ENCODE peak calls at places on chromosomes 6 and 20, in six cellular contexts. One of them, this sample, is unnamed.

GRCh38 chr6:18550119-18550518 is 163.0 kb downstream of the RNF144B start:
- DNase-seq in stimulated activated effector memory CD8-positive, alpha-beta T cell treated with anti-CD3 and anti-CD28 coated beads, Interleukin-12 subunit alpha, Interleukin-12 subunit beta, amount 100 ng/mL, for 72 hours: no peak
- DNase-seq in activated T-helper 9 cell treated with anti-CD3 and anti-CD28 coated beads, Interleukin-2, amount 50 U/mL, for 16 hours: no peak
- DNase-seq in HS-27A: no peak
- DNase-seq in neural progenitor cell: no peak
- DNase-seq in NCI-H1092 treated with DMSO at 0.1 percent for 48 hours: no peak
- DNase-seq in this sample: no peak

GRCh38 chr20:44690781-44691423 is 24.3 kb upstream of the CCN5 start:
- DNase-seq in stimulated activated effector memory CD8-positive, alpha-beta T cell treated with anti-CD3 and anti-CD28 coated beads, Interleukin-12 subunit alpha, Interleukin-12 subunit beta, amount 100 ng/mL, for 72 hours: no peak
- DNase-seq in activated T-helper 9 cell treated with anti-CD3 and anti-CD28 coated beads, Interleukin-2, amount 50 U/mL, for 16 hours: no peak
- DNase-seq in HS-27A: no peak
- DNase-seq in neural progenitor cell: no peak
- DNase-seq in NCI-H1092 treated with DMSO at 0.1 percent for 48 hours: no peak
- DNase-seq in this sample: no peak

GRCh38 chr20:55174635-55175034 is 699.2 kb downstream of the DOK5 start:
- DNase-seq in stimulated activated effector memory CD8-positive, alpha-beta T cell treated with anti-CD3 and anti-CD28 coated beads, Interleukin-12 subunit alpha, Interleukin-12 subunit beta, amount 100 ng/mL, for 72 hours: no peak
- DNase-seq in activated T-helper 9 cell treated with anti-CD3 and anti-CD28 coated beads, Interleukin-2, amount 50 U/mL, for 16 hours: no peak
- DNase-seq in HS-27A: no peak
- DNase-seq in neural progenitor cell: no peak
- DNase-seq in NCI-H1092 treated with DMSO at 0.1 percent for 48 hours: no peak
- DNase-seq in this sample: no peak

GRCh38 chr6:3318226-3318625 is 59.5 kb downstream of the PSMG4 start:
- DNase-seq in stimulated activated effector memory CD8-positive, alpha-beta T cell treated with anti-CD3 and anti-CD28 coated beads, Interleukin-12 subunit alpha, Interleukin-12 subunit beta, amount 100 ng/mL, for 72 hours: no peak
- DNase-seq in activated T-helper 9 cell treated with anti-CD3 and anti-CD28 coated beads, Interleukin-2, amount 50 U/mL, for 16 hours: no peak
- DNase-seq in HS-27A: no peak
- DNase-seq in neural progenitor cell: no peak
- DNase-seq in NCI-H1092 treated with DMSO at 0.1 percent for 48 hours: no peak
- DNase-seq in this sample: no peak

GRCh38 chr20:17621229-17621968 is 51.5 kb downstream of the DSTN start:
- DNase-seq in stimulated activated effector memory CD8-positive, alpha-beta T cell treated with anti-CD3 and anti-CD28 coated beads, Interleukin-12 subunit alpha, Interleukin-12 subunit beta, amount 100 ng/mL, for 72 hours: no peak
- DNase-seq in activated T-helper 9 cell treated with anti-CD3 and anti-CD28 coated beads, Interleukin-2, amount 50 U/mL, for 16 hours: no peak
- DNase-seq in HS-27A: no peak
- DNase-seq in neural progenitor cell: no peak
- DNase-seq in NCI-H1092 treated with DMSO at 0.1 percent for 48 hours: no peak
- DNase-seq in this sample: no peak

GRCh38 chr20:32918296-32918695 is 59.6 kb downstream of the EFCAB8 start:
- DNase-seq in stimulated activated effector memory CD8-positive, alpha-beta T cell treated with anti-CD3 and anti-CD28 coated beads, Interleukin-12 subunit alpha, Interleukin-12 subunit beta, amount 100 ng/mL, for 72 hours: no peak
- DNase-seq in activated T-helper 9 cell treated with anti-CD3 and anti-CD28 coated beads, Interleukin-2, amount 50 U/mL, for 16 hours: no peak
- DNase-seq in HS-27A: no peak
- DNase-seq in neural progenitor cell: no peak
- DNase-seq in NCI-H1092 treated with DMSO at 0.1 percent for 48 hours: no peak
- DNase-seq in this sample: no peak

GRCh38 chr6:130503146-130503545 is 137.3 kb downstream of the TMEM200A start:
- DNase-seq in stimulated activated effector memory CD8-positive, alpha-beta T cell treated with anti-CD3 and anti-CD28 coated beads, Interleukin-12 subunit alpha, Interleukin-12 subunit beta, amount 100 ng/mL, for 72 hours: no peak
- DNase-seq in activated T-helper 9 cell treated with anti-CD3 and anti-CD28 coated beads, Interleukin-2, amount 50 U/mL, for 16 hours: no peak
- DNase-seq in HS-27A: no peak
- DNase-seq in neural progenitor cell: no peak
- DNase-seq in NCI-H1092 treated with DMSO at 0.1 percent for 48 hours: no peak
- DNase-seq in this sample: no peak

GRCh38 chr6:55578537-55579363 is at the start of gene HMGCLL1:
- DNase-seq in stimulated activated effector memory CD8-positive, alpha-beta T cell treated with anti-CD3 and anti-CD28 coated beads, Interleukin-12 subunit alpha, Interleukin-12 subunit beta, amount 100 ng/mL, for 72 hours: no peak
- DNase-seq in activated T-helper 9 cell treated with anti-CD3 and anti-CD28 coated beads, Interleukin-2, amount 50 U/mL, for 16 hours: no peak
- DNase-seq in HS-27A: no peak
- DNase-seq in neural progenitor cell: peak
- DNase-seq in NCI-H1092 treated with DMSO at 0.1 percent for 48 hours: no peak
- DNase-seq in this sample: no peak

GRCh38 chr6:27617700-27618689 is 145.1 kb upstream of the ZNF184 start:
- DNase-seq in stimulated activated effector memory CD8-positive, alpha-beta T cell treated with anti-CD3 and anti-CD28 coated beads, Interleukin-12 subunit alpha, Interleukin-12 subunit beta, amount 100 ng/mL, for 72 hours: no peak
- DNase-seq in activated T-helper 9 cell treated with anti-CD3 and anti-CD28 coated beads, Interleukin-2, amount 50 U/mL, for 16 hours: no peak
- DNase-seq in HS-27A: no peak
- DNase-seq in neural progenitor cell: peak
- DNase-seq in NCI-H1092 treated with DMSO at 0.1 percent for 48 hours: no peak
- DNase-seq in this sample: no peak

GRCh38 chr6:109002100-109002697 is 92.4 kb downstream of the SESN1 start:
- DNase-seq in stimulated activated effector memory CD8-positive, alpha-beta T cell treated with anti-CD3 and anti-CD28 coated beads, Interleukin-12 subunit alpha, Interleukin-12 subunit beta, amount 100 ng/mL, for 72 hours: no peak
- DNase-seq in activated T-helper 9 cell treated with anti-CD3 and anti-CD28 coated beads, Interleukin-2, amount 50 U/mL, for 16 hours: no peak
- DNase-seq in HS-27A: no peak
- DNase-seq in neural progenitor cell: no peak
- DNase-seq in NCI-H1092 treated with DMSO at 0.1 percent for 48 hours: no peak
- DNase-seq in this sample: no peak

GRCh38 chr6:40407239-40407638 is 179.9 kb downstream of the LRFN2 start:
- DNase-seq in stimulated activated effector memory CD8-positive, alpha-beta T cell treated with anti-CD3 and anti-CD28 coated beads, Interleukin-12 subunit alpha, Interleukin-12 subunit beta, amount 100 ng/mL, for 72 hours: no peak
- DNase-seq in activated T-helper 9 cell treated with anti-CD3 and anti-CD28 coated beads, Interleukin-2, amount 50 U/mL, for 16 hours: no peak
- DNase-seq in HS-27A: no peak
- DNase-seq in neural progenitor cell: no peak
- DNase-seq in NCI-H1092 treated with DMSO at 0.1 percent for 48 hours: no peak
- DNase-seq in this sample: no peak

GRCh38 chr6:160882741-160883340 is 108.7 kb upstream of the MAP3K4 start:
- DNase-seq in stimulated activated effector memory CD8-positive, alpha-beta T cell treated with anti-CD3 and anti-CD28 coated beads, Interleukin-12 subunit alpha, Interleukin-12 subunit beta, amount 100 ng/mL, for 72 hours: no peak
- DNase-seq in activated T-helper 9 cell treated with anti-CD3 and anti-CD28 coated beads, Interleukin-2, amount 50 U/mL, for 16 hours: no peak
- DNase-seq in HS-27A: no peak
- DNase-seq in neural progenitor cell: no peak
- DNase-seq in NCI-H1092 treated with DMSO at 0.1 percent for 48 hours: no peak
- DNase-seq in this sample: no peak

GRCh38 chr20:14510341-14510740 is 172.9 kb upstream of the FLRT3 start:
- DNase-seq in stimulated activated effector memory CD8-positive, alpha-beta T cell treated with anti-CD3 and anti-CD28 coated beads, Interleukin-12 subunit alpha, Interleukin-12 subunit beta, amount 100 ng/mL, for 72 hours: no peak
- DNase-seq in activated T-helper 9 cell treated with anti-CD3 and anti-CD28 coated beads, Interleukin-2, amount 50 U/mL, for 16 hours: no peak
- DNase-seq in HS-27A: no peak
- DNase-seq in neural progenitor cell: no peak
- DNase-seq in NCI-H1092 treated with DMSO at 0.1 percent for 48 hours: no peak
- DNase-seq in this sample: no peak

GRCh38 chr6:101402618-101403002 is 9.1 kb downstream of the GRIK2 start:
- DNase-seq in stimulated activated effector memory CD8-positive, alpha-beta T cell treated with anti-CD3 and anti-CD28 coated beads, Interleukin-12 subunit alpha, Interleukin-12 subunit beta, amount 100 ng/mL, for 72 hours: no peak
- DNase-seq in activated T-helper 9 cell treated with anti-CD3 and anti-CD28 coated beads, Interleukin-2, amount 50 U/mL, for 16 hours: no peak
- DNase-seq in HS-27A: no peak
- DNase-seq in neural progenitor cell: peak
- DNase-seq in NCI-H1092 treated with DMSO at 0.1 percent for 48 hours: no peak
- DNase-seq in this sample: no peak

GRCh38 chr20:33120934-33121333 is 41.5 kb downstream of the BPIFB4 start:
- DNase-seq in stimulated activated effector memory CD8-positive, alpha-beta T cell treated with anti-CD3 and anti-CD28 coated beads, Interleukin-12 subunit alpha, Interleukin-12 subunit beta, amount 100 ng/mL, for 72 hours: no peak
- DNase-seq in activated T-helper 9 cell treated with anti-CD3 and anti-CD28 coated beads, Interleukin-2, amount 50 U/mL, for 16 hours: no peak
- DNase-seq in HS-27A: no peak
- DNase-seq in neural progenitor cell: no peak
- DNase-seq in NCI-H1092 treated with DMSO at 0.1 percent for 48 hours: no peak
- DNase-seq in this sample: no peak

GRCh38 chr20:45798935-45799642 is 7.3 kb downstream of the DNTTIP1 start:
- DNase-seq in stimulated activated effector memory CD8-positive, alpha-beta T cell treated with anti-CD3 and anti-CD28 coated beads, Interleukin-12 subunit alpha, Interleukin-12 subunit beta, amount 100 ng/mL, for 72 hours: peak
- DNase-seq in activated T-helper 9 cell treated with anti-CD3 and anti-CD28 coated beads, Interleukin-2, amount 50 U/mL, for 16 hours: peak
- DNase-seq in HS-27A: no peak
- DNase-seq in neural progenitor cell: peak
- DNase-seq in NCI-H1092 treated with DMSO at 0.1 percent for 48 hours: peak
- DNase-seq in this sample: peak